ENCODE peak calls at places on chromosomes 4 and X, in four cellular contexts. One of them, this sample, is unnamed.

GRCh38 chrX:81925812-81926211 is 723.9 kb downstream of the SH3BGRL start:
- DNase-seq in activated T-cell treated with anti-CD3 and anti-CD28 coated beads for 1 hour: no peak
- DNase-seq in NCI-H2107: no peak
- DNase-seq in naive B cell: no peak
- DNase-seq in this sample: no peak

GRCh38 chr4:64882311-64883086 is 473.2 kb upstream of the TECRL start:
- DNase-seq in naive B cell: no peak
- DNase-seq in NCI-H2107: no peak
- DNase-seq in activated T-cell treated with anti-CD3 and anti-CD28 coated beads for 1 hour: no peak
- DNase-seq in this sample: no peak

GRCh38 chrX:150845091-150845490 is 53.4 kb downstream of the CD99L2 start:
- DNase-seq in NCI-H2107: no peak
- DNase-seq in naive B cell: no peak
- DNase-seq in activated T-cell treated with anti-CD3 and anti-CD28 coated beads for 1 hour: no peak
- DNase-seq in this sample: no peak

GRCh38 chrX:21153503-21153902 is 220.7 kb upstream of the CNKSR2 start:
- DNase-seq in naive B cell: no peak
- DNase-seq in NCI-H2107: no peak
- DNase-seq in activated T-cell treated with anti-CD3 and anti-CD28 coated beads for 1 hour: no peak
- DNase-seq in this sample: no peak

GRCh38 chrX:129566081-129566480 is 26.0 kb downstream of the OCRL start:
- DNase-seq in NCI-H2107: no peak
- DNase-seq in activated T-cell treated with anti-CD3 and anti-CD28 coated beads for 1 hour: no peak
- DNase-seq in naive B cell: no peak
- DNase-seq in this sample: no peak

GRCh38 chr4:174120446-174121142 is 162.9 kb downstream of the FBXO8 start:
- DNase-seq in NCI-H2107: peak
- DNase-seq in activated T-cell treated with anti-CD3 and anti-CD28 coated beads for 1 hour: no peak
- DNase-seq in naive B cell: no peak
- DNase-seq in this sample: peak

GRCh38 chrX:789096-789495 is 158.5 kb downstream of the SHOX start:
- DNase-seq in NCI-H2107: no peak
- DNase-seq in activated T-cell treated with anti-CD3 and anti-CD28 coated beads for 1 hour: no peak
- DNase-seq in naive B cell: no peak
- DNase-seq in this sample: no peak

GRCh38 chr4:112425823-112426222 is 90.2 kb downstream of the NEUROG2 start:
- DNase-seq in NCI-H2107: no peak
- DNase-seq in naive B cell: no peak
- DNase-seq in activated T-cell treated with anti-CD3 and anti-CD28 coated beads for 1 hour: no peak
- DNase-seq in this sample: no peak

GRCh38 chr4:140858897-140859296 is 102.7 kb upstream of the TBC1D9 start:
- DNase-seq in naive B cell: no peak
- DNase-seq in NCI-H2107: no peak
- DNase-seq in activated T-cell treated with anti-CD3 and anti-CD28 coated beads for 1 hour: no peak
- DNase-seq in this sample: peak

GRCh38 chrX:120402363-120402762 is 40.5 kb downstream of the ATP1B4 start:
- DNase-seq in naive B cell: no peak
- DNase-seq in NCI-H2107: no peak
- DNase-seq in activated T-cell treated with anti-CD3 and anti-CD28 coated beads for 1 hour: no peak
- DNase-seq in this sample: no peak

GRCh38 chr4:3651267-3651846 is 114.8 kb upstream of the ADRA2C start:
- DNase-seq in activated T-cell treated with anti-CD3 and anti-CD28 coated beads for 1 hour: no peak
- DNase-seq in naive B cell: no peak
- DNase-seq in NCI-H2107: no peak
- DNase-seq in this sample: no peak

GRCh38 chrX:2266445-2267349 is 234.1 kb downstream of the DHRSX start:
- DNase-seq in activated T-cell treated with anti-CD3 and anti-CD28 coated beads for 1 hour: no peak
- DNase-seq in naive B cell: no peak
- DNase-seq in NCI-H2107: no peak
- DNase-seq in this sample: no peak

GRCh38 chrX:97322401-97322800 is 438.7 kb downstream of the RPA4 start:
- DNase-seq in naive B cell: no peak
- DNase-seq in NCI-H2107: no peak
- DNase-seq in activated T-cell treated with anti-CD3 and anti-CD28 coated beads for 1 hour: no peak
- DNase-seq in this sample: no peak

GRCh38 chrX:9707306-9708015 is 58.2 kb downstream of the GPR143 start:
- DNase-seq in naive B cell: no peak
- DNase-seq in NCI-H2107: no peak
- DNase-seq in activated T-cell treated with anti-CD3 and anti-CD28 coated beads for 1 hour: no peak
- DNase-seq in this sample: no peak

GRCh38 chr4:186584912-186585311 is 29.5 kb upstream of the MTNR1A start:
- DNase-seq in activated T-cell treated with anti-CD3 and anti-CD28 coated beads for 1 hour: no peak
- DNase-seq in naive B cell: no peak
- DNase-seq in NCI-H2107: no peak
- DNase-seq in this sample: no peak

GRCh38 chr4:180197471-180197870 is 2045.7 kb upstream of the TENM3 start:
- DNase-seq in naive B cell: no peak
- DNase-seq in activated T-cell treated with anti-CD3 and anti-CD28 coated beads for 1 hour: no peak
- DNase-seq in NCI-H2107: no peak
- DNase-seq in this sample: peak

GRCh38 chrX:64842492-64842891 is 133.8 kb downstream of the ZC4H2 start:
- DNase-seq in naive B cell: peak
- DNase-seq in NCI-H2107: no peak
- DNase-seq in activated T-cell treated with anti-CD3 and anti-CD28 coated beads for 1 hour: no peak
- DNase-seq in this sample: no peak

GRCh38 chr4:65508169-65508568 is 162.1 kb downstream of the EPHA5 start:
- DNase-seq in activated T-cell treated with anti-CD3 and anti-CD28 coated beads for 1 hour: no peak
- DNase-seq in NCI-H2107: no peak
- DNase-seq in naive B cell: no peak
- DNase-seq in this sample: peak

GRCh38 chr4:147591048-147591577 is 26.1 kb upstream of the TMEM184C start:
- DNase-seq in activated T-cell treated with anti-CD3 and anti-CD28 coated beads for 1 hour: no peak
- DNase-seq in naive B cell: no peak
- DNase-seq in NCI-H2107: no peak
- DNase-seq in this sample: no peak

GRCh38 chr4:174358823-174359222 is 75.1 kb downstream of the CEP44 start:
- DNase-seq in NCI-H2107: no peak
- DNase-seq in naive B cell: no peak
- DNase-seq in activated T-cell treated with anti-CD3 and anti-CD28 coated beads for 1 hour: no peak
- DNase-seq in this sample: no peak

GRCh38 chr4:102632236-102632635 is 128.5 kb downstream of the MANBA start:
- DNase-seq in naive B cell: no peak
- DNase-seq in NCI-H2107: no peak
- DNase-seq in activated T-cell treated with anti-CD3 and anti-CD28 coated beads for 1 hour: no peak
- DNase-seq in this sample: no peak

GRCh38 chrX:50638123-50638522 is 167.5 kb upstream of the DGKK start:
- DNase-seq in activated T-cell treated with anti-CD3 and anti-CD28 coated beads for 1 hour: peak
- DNase-seq in NCI-H2107: no peak
- DNase-seq in naive B cell: no peak
- DNase-seq in this sample: no peak

GRCh38 chrX:69262036-69262905 is 97.0 kb upstream of the PJA1 start:
- DNase-seq in naive B cell: no peak
- DNase-seq in NCI-H2107: no peak
- DNase-seq in activated T-cell treated with anti-CD3 and anti-CD28 coated beads for 1 hour: no peak
- DNase-seq in this sample: no peak

GRCh38 chr4:182089326-182089725 is 153.9 kb upstream of the TENM3 start:
- DNase-seq in naive B cell: no peak
- DNase-seq in NCI-H2107: no peak
- DNase-seq in activated T-cell treated with anti-CD3 and anti-CD28 coated beads for 1 hour: no peak
- DNase-seq in this sample: no peak

GRCh38 chr4:75672461-75673026 is 667 bp downstream of the G3BP2 start:
- DNase-seq in naive B cell: peak
- DNase-seq in activated T-cell treated with anti-CD3 and anti-CD28 coated beads for 1 hour: peak
- DNase-seq in NCI-H2107: no peak
- DNase-seq in this sample: peak

GRCh38 chr4:180949825-180950224 is 1293.4 kb upstream of the TENM3 start:
- DNase-seq in activated T-cell treated with anti-CD3 and anti-CD28 coated beads for 1 hour: no peak
- DNase-seq in naive B cell: no peak
- DNase-seq in NCI-H2107: no peak
- DNase-seq in this sample: peak

GRCh38 chr4:7717161-7717560 is 222.5 kb downstream of the AFAP1 start:
- DNase-seq in activated T-cell treated with anti-CD3 and anti-CD28 coated beads for 1 hour: no peak
- DNase-seq in naive B cell: no peak
- DNase-seq in NCI-H2107: no peak
- DNase-seq in this sample: no peak

GRCh38 chrX:112642349-112642748 is 37.4 kb downstream of the LHFPL1 start:
- DNase-seq in naive B cell: no peak
- DNase-seq in NCI-H2107: peak
- DNase-seq in activated T-cell treated with anti-CD3 and anti-CD28 coated beads for 1 hour: no peak
- DNase-seq in this sample: peak

GRCh38 chrX:13864264-13864663 is 47.4 kb upstream of the GPM6B start:
- DNase-seq in NCI-H2107: no peak
- DNase-seq in naive B cell: no peak
- DNase-seq in activated T-cell treated with anti-CD3 and anti-CD28 coated beads for 1 hour: no peak
- DNase-seq in this sample: no peak

GRCh38 chrX:49111846-49112245 is 11.7 kb downstream of the GPKOW start:
- DNase-seq in NCI-H2107: no peak
- DNase-seq in activated T-cell treated with anti-CD3 and anti-CD28 coated beads for 1 hour: no peak
- DNase-seq in naive B cell: no peak
- DNase-seq in this sample: no peak